ENCODE peak calls at places on chromosomes 6 and 20, in ten cellular contexts. R is HCT116, J is Peyer's patch, C is breast epithelium, Q is SK-N-SH, X is hepatocyte, D is transverse colon, E is iPS DF 6.9, K is uterus, U is HepG2. G is an unnamed sample. For H3K36me3 and H3K4me1, the result is how much of the 10 kb centered on the place peaks cover.

GRCh38 chr6:25250878-25251277 is 28.3 kb upstream of the CARMIL1 start:
- DNase-seq in R (peak), J (no peak), C (no peak), Q (no peak), X (no peak), D (no peak), E (no peak), K (no peak), U (no peak), G (no peak)

GRCh38 chr6:156402227-156402626 is 375.0 kb upstream of the ARID1B start:
- DNase-seq in R (no peak), J (no peak), C (no peak), Q (no peak), X (no peak), D (no peak), E (no peak), K (no peak), U (no peak), G (no peak)

GRCh38 chr6:31412506-31412905 is 9.1 kb downstream of the MICA start:
- DNase-seq in R (no peak), J (no peak), C (no peak), Q (no peak), X (no peak), D (no peak), E (no peak), K (no peak), U (no peak), G (no peak)

GRCh38 chr6:33426590-33427563 is 7.0 kb downstream of the SYNGAP1 start:
- DNase-seq in R (no peak), J (no peak), C (no peak), Q (peak), X (no peak), D (no peak), E (no peak), K (no peak), U (no peak), G (no peak)

GRCh38 chr20:44057698-44058675 is 129.0 kb downstream of the JPH2 start:
- DNase-seq in R (no peak), J (no peak), C (no peak), Q (no peak), X (no peak), D (no peak), E (no peak), K (no peak), U (no peak), G (no peak)

GRCh38 chr20:50992733-50993457 is 30.0 kb downstream of the KCNG1 start:
- DNase-seq in R (peak), J (peak), C (no peak), Q (peak), X (peak), D (peak), E (peak), K (no peak), U (peak), G (peak)

GRCh38 chr6:18047406-18047805 is 60.0 kb upstream of the KIF13A start:
- DNase-seq in R (no peak), J (no peak), C (no peak), Q (no peak), X (no peak), D (no peak), E (no peak), K (no peak), U (no peak), G (peak)

GRCh38 chr6:47631248-47632196 is 66.9 kb upstream of the ADGRF4 start:
- DNase-seq in R (peak), J (no peak), C (no peak), Q (peak), X (peak), D (no peak), E (peak), K (no peak), U (peak), G (peak)

GRCh38 chr6:107624541-107624940 is 134.6 kb downstream of the SOBP start:
- DNase-seq in R (no peak), J (no peak), C (no peak), Q (no peak), X (no peak), D (no peak), E (no peak), K (no peak), U (no peak), G (no peak)

GRCh38 chr6:67252663-67253062 is 1382.4 kb upstream of the ADGRB3 start:
- DNase-seq in R (no peak), J (no peak), C (no peak), Q (peak), X (no peak), D (no peak), E (no peak), K (no peak), U (no peak), G (no peak)

GRCh38 chr6:48036316-48036715 is 74.7 kb downstream of the PTCHD4 start:
- DNase-seq in R (no peak), J (no peak), C (no peak), Q (no peak), X (no peak), D (no peak), E (no peak), K (no peak), U (peak), G (no peak)

GRCh38 chr6:148735996-148736395 is 10.8 kb upstream of the UST start:
- DNase-seq in R (no peak), J (no peak), C (no peak), Q (no peak), X (no peak), D (no peak), E (no peak), K (no peak), U (no peak), G (no peak)

GRCh38 chr20:14444106-14444505 is 106.7 kb upstream of the FLRT3 start:
- DNase-seq in R (no peak), J (no peak), C (no peak), Q (no peak), X (no peak), D (no peak), E (no peak), K (no peak), U (no peak), G (no peak)

GRCh38 chr6:453152-453551 is 61.6 kb downstream of the IRF4 start:
- DNase-seq in R (no peak), J (peak), C (no peak), Q (peak), X (no peak), D (no peak), E (no peak), K (no peak), U (no peak), G (no peak)

GRCh38 chr20:20143646-20144045 is 91.3 kb downstream of the CFAP61 start:
- DNase-seq in R (no peak), J (no peak), C (no peak), Q (no peak), X (no peak), D (no peak), E (no peak), K (no peak), U (no peak), G (no peak)

GRCh38 chr6:110944681-110945151 is 13.8 kb upstream of the GTF3C6 start:
- DNase-seq in R (peak), J (no peak), C (no peak), Q (no peak), X (no peak), D (no peak), E (no peak), K (no peak), U (peak), G (no peak)

GRCh38 chr6:139175389-139175788 is 40.5 kb downstream of the HECA start:
- DNase-seq in R (no peak), J (no peak), C (no peak), Q (no peak), X (no peak), D (no peak), E (no peak), K (no peak), U (no peak), G (no peak)

GRCh38 chr6:16725145-16725864 is 36.0 kb downstream of the ATXN1 start:
- DNase-seq in R (no peak), J (no peak), C (no peak), Q (no peak), X (peak), D (no peak), E (no peak), K (no peak), U (no peak), G (no peak)

GRCh38 chr6:168615837-168616236 is 174.9 kb downstream of the SMOC2 start:
- DNase-seq in R (no peak), J (no peak), C (no peak), Q (no peak), X (no peak), D (no peak), E (no peak), K (no peak), U (no peak), G (no peak)

GRCh38 chr6:3193102-3193837 is 34.2 kb downstream of the TUBB2B start:
- DNase-seq in R (no peak), J (no peak), C (no peak), Q (no peak), X (no peak), D (no peak), E (no peak), K (no peak), U (no peak), G (no peak)

GRCh38 chr20:50111120-50111828 is 1.7 kb downstream of the UBE2V1 start:
- DNase-seq in R (no peak), J (no peak), C (no peak), Q (no peak), X (peak), D (no peak), E (no peak), K (no peak), U (no peak), G (peak)

GRCh38 chr20:49647509-49647908 is 66.2 kb downstream of the B4GALT5 start:
- DNase-seq in R (no peak), J (no peak), C (no peak), Q (no peak), X (no peak), D (no peak), E (no peak), K (no peak), U (no peak), G (no peak)

GRCh38 chr6:56043761-56044160 is 168.4 kb upstream of the BMP5 start:
- DNase-seq in R (no peak), J (no peak), C (no peak), Q (no peak), X (no peak), D (no peak), E (no peak), K (no peak), U (no peak), G (no peak)

GRCh38 chr20:44576297-44576696 is 6.1 kb upstream of the PKIG start:
- DNase-seq in R (no peak), J (no peak), C (no peak), Q (no peak), X (no peak), D (no peak), E (no peak), K (no peak), U (peak), G (no peak)

GRCh38 chr20:4949833-4950178 is 51.5 kb downstream of the SLC23A2 start:
- DNase-seq in R (no peak), J (no peak), C (no peak), Q (peak), X (peak), D (no peak), E (no peak), K (no peak), U (peak), G (no peak)

GRCh38 chr6:21586760-21587181 is 6.8 kb upstream of the SOX4 start:
- DNase-seq in R (no peak), J (peak), C (no peak), Q (no peak), X (no peak), D (no peak), E (no peak), K (peak), U (no peak), G (peak)

GRCh38 chr6:3856576-3856975 is 7.4 kb downstream of the FAM50B start:
- DNase-seq in R (no peak), J (no peak), C (no peak), Q (no peak), X (no peak), D (no peak), E (no peak), K (no peak), U (no peak), G (no peak)

GRCh38 chr20:11101243-11101642 is 427.4 kb upstream of the JAG1 start:
- DNase-seq in R (no peak), J (no peak), C (no peak), Q (no peak), X (no peak), D (no peak), E (no peak), K (no peak), U (no peak), G (no peak)

GRCh38 chr6:29589423-29590048 is 4.6 kb downstream of the OR2H2 start:
- DNase-seq in R (peak), J (peak), C (no peak), Q (peak), X (peak), D (peak), E (peak), K (peak), U (peak), G (peak)

GRCh38 chr6:4066029-4066755 is 12.7 kb downstream of the FAM217A start:
- DNase-seq in R (no peak), J (no peak), C (no peak), Q (no peak), X (no peak), D (no peak), E (no peak), K (no peak), U (peak), G (no peak)

GRCh38 chr20:34945315-34946077 is 10.1 kb downstream of the GSS start:
- DNase-seq in R (no peak), J (peak), C (peak), Q (no peak), X (no peak), D (peak), E (no peak), K (no peak), U (no peak), G (peak)

GRCh38 chr20:34941224-34941623 is 14.4 kb downstream of the GSS start:
- DNase-seq in R (no peak), J (no peak), C (no peak), Q (no peak), X (no peak), D (no peak), E (no peak), K (no peak), U (no peak), G (no peak)

GRCh38 chr20:34940126-34940525 is 15.5 kb downstream of the GSS start:
- DNase-seq in R (no peak), J (no peak), C (no peak), Q (no peak), X (no peak), D (no peak), E (no peak), K (no peak), U (no peak), G (no peak)

GRCh38 chr20:34943808-34944568 is 11.6 kb downstream of the GSS start:
- DNase-seq in R (peak), J (no peak), C (no peak), Q (no peak), X (no peak), D (no peak), E (no peak), K (no peak), U (no peak), G (no peak)

DNA sequence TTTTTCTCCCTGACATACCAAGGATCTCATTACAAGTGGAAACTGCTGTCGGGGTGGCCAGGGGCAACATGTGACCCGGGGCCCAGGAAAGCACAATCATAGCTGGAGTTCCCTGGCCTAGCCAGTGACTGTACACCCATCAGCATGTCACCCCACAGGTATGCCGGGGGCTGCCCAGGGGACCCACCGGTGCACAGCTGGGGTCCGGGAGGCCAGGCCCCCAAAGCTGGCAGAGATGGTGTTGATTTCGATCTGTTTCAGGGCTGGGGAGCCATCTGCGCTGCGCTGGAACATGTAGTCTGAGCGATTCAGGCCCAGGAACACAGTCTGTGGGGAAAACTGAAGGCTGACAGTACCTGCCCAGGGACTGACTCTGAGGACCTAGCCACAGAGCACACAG is 13.3 kb downstream of the GSS start:
- DNase-seq in R (no peak), J (no peak), C (no peak), Q (no peak), X (no peak), D (no peak), E (no peak), K (no peak), U (no peak), G (no peak)
- H3K36me3 ChIP-seq in R (half or more), J (under half), C (under half), Q (under half), X (under half), D (under half), E (under half), K (under half), U (under half), G (under half)

DNA sequence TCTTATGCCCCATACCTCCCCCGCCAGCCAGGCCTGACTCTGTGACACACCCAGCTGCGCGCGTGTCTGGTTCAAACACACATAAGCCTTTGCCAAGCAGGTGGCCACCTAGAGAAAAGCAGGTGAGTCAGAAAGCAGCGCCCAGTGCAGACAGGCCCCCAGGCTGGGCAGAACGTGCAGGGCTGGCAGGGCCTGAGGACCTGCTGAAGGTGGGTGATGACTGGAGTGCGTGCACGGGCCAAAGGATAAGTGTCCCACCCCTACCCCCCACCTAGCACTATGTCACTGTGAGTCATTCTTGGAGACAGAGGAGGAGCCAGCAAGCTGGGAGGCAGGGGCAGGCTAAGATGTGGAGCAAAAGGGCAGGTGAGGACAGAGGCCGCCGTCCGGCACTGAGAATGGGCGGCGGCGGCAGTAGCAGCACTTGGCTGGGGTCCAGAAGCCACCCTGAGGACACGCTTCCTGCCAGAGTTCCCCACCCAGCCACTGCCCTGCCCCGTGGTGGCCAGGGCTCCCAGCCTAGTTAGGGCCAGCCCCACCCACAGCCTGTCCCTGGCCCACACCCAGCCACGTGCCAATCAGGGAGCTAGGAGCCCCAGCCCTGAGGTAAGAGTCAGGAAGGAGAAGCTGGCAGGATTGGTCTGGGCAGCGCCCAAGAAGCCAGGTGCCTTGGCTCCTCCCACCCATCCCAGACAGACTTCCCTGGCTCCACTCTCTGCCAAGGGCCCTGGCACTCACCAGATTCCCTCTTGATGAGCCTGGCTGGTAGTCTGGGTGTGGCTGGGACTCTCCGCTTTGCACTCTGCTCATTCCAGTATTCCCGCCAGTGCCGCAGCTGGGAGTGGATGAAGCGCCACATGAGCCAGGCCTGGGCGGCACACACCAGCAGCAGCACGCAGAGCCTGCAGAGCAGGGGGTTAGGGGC is 72.7 kb downstream of the TRAM2 start:
- DNase-seq in R (peak), J (peak), C (peak), Q (peak), X (peak), D (peak), E (no peak), K (peak), U (no peak), G (peak)
- H3K4me1 ChIP-seq in R (under half), J (under half), C (under half), Q (under half), X (under half), D (under half), E (under half), K (under half), U (under half), G (under half)

DNA sequence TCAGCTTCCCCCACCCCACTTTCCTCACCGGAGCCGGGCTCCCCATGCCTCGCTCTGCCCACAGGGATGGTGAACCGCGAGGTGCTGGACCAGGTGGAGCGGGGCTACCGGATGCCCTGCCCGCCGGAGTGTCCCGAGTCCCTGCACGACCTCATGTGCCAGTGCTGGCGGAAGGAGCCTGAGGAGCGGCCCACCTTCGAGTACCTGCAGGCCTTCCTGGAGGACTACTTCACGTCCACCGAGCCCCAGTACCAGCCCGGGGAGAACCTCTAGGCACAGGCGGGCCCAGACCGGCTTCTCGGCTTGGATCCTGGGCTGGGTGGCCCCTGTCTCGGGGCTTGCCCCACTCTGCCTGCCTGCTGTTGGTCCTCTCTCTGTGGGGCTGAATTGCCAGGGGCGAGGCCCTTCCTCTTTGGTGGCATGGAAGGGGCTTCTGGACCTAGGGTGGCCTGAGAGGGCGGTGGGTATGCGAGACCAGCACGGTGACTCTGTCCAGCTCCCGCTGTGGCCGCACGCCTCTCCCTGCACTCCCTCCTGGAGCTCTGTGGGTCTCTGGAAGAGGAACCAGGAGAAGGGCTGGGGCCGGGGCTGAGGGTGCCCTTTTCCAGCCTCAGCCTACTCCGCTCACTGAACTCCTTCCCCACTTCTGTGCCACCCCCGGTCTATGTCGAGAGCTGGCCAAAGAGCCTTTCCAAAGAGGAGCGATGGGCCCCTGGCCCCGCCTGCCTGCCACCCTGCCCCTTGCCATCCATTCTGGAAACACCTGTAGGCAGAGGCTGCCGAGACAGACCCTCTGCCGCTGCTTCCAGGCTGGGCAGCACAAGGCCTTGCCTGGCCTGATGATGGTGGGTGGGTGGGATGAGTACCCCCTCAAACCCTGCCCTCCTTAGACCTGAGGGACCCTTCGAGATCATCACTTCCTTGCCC is 57.4 kb downstream of the SRC start:
- DNase-seq in R (no peak), J (no peak), C (no peak), Q (no peak), X (no peak), D (no peak), E (no peak), K (no peak), U (no peak), G (no peak)
- H3K36me3 ChIP-seq in R (under half), J (under half), C (under half), Q (under half), X (under half), D (under half), E (under half), K (under half), U (under half), G (under half)

DNA sequence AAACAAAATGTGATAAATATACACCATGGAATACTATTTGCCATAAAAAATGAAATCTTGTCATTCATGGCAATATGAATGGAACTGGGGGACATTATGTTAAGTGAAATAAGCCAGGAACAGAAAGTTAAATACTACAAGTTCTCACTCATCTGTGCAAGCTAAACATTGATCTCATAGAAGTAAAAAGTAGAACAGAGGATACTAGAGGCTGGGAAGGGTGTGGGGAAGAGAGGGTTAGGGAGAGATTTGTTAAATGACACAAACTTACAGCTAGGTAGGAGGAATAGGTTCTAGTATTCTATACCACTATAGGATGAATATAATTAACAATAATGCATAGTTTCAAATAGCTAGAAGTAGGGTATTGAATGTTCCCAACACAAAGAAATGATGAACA is 61.0 kb downstream of the SLC22A2 start:
- DNase-seq in R (no peak), J (no peak), C (no peak), Q (no peak), X (no peak), D (no peak), E (no peak), K (no peak), U (no peak), G (no peak)
- H3K4me1 ChIP-seq in R (under half), J (under half), C (under half), Q (under half), X (under half), D (under half), E (under half), K (under half), U (under half), G (under half)

GRCh38 chr20:9663423-9663822 is 149.0 kb downstream of the LAMP5 start:
- DNase-seq in R (no peak), J (no peak), C (no peak), Q (no peak), X (no peak), D (no peak), E (no peak), K (no peak), U (no peak), G (no peak)

GRCh38 chr20:9660236-9660868 is 146.0 kb downstream of the LAMP5 start:
- DNase-seq in R (no peak), J (no peak), C (no peak), Q (no peak), X (peak), D (no peak), E (peak), K (no peak), U (peak), G (no peak)
- H3K36me3 ChIP-seq in R (under half), J (under half), C (under half), Q (under half), X (under half), D (under half), E (under half), K (under half), U (under half), G (under half)